ENCODE peak calls at places on chromosomes 16 and 17, in four cellular contexts. One of them, this sample, is unnamed.

GRCh38 chr16:84040823-84041391 is 1.7 kb downstream of the SLC38A8 start:
- DNase-seq in K562: no peak
- DNase-seq in H1: no peak
- DNase-seq in GM12878: no peak
- DNase-seq in this sample: peak

GRCh38 chr16:53219795-53220194 is 165.0 kb downstream of the CHD9 start:
- DNase-seq in H1: no peak
- DNase-seq in K562: no peak
- DNase-seq in GM12878: no peak
- DNase-seq in this sample: peak

GRCh38 chr16:88914750-88915368 is 48.4 kb upstream of the PABPN1L start:
- DNase-seq in GM12878: no peak
- DNase-seq in H1: no peak
- DNase-seq in K562: no peak
- DNase-seq in this sample: peak

GRCh38 chr17:7014995-7015586 is 2.7 kb downstream of the RNASEK start:
- DNase-seq in GM12878: peak
- DNase-seq in K562: no peak
- DNase-seq in H1: no peak
- DNase-seq in this sample: peak

GRCh38 chr17:38403491-38403890 is 24.8 kb upstream of the ARHGAP23 start:
- DNase-seq in GM12878: no peak
- DNase-seq in K562: no peak
- DNase-seq in H1: no peak
- DNase-seq in this sample: peak

GRCh38 chr17:10036511-10037061 is 131.5 kb upstream of the RCVRN start:
- DNase-seq in GM12878: no peak
- DNase-seq in H1: no peak
- DNase-seq in K562: no peak
- DNase-seq in this sample: no peak

GRCh38 chr16:13529193-13529982 is 390.6 kb upstream of the ERCC4 start:
- DNase-seq in K562: no peak
- DNase-seq in GM12878: no peak
- DNase-seq in H1: no peak
- DNase-seq in this sample: no peak

GRCh38 chr17:74502866-74503265 is 28.4 kb downstream of the CD300LB start:
- DNase-seq in K562: no peak
- DNase-seq in H1: no peak
- DNase-seq in GM12878: no peak
- DNase-seq in this sample: no peak

GRCh38 chr17:62637809-62638208 is 10.3 kb downstream of the MRC2 start:
- DNase-seq in H1: no peak
- DNase-seq in K562: peak
- DNase-seq in GM12878: no peak
- DNase-seq in this sample: no peak

GRCh38 chr16:70390774-70391173 is 44.1 kb downstream of the DDX19A start:
- DNase-seq in H1: no peak
- DNase-seq in GM12878: no peak
- DNase-seq in K562: no peak
- DNase-seq in this sample: no peak

GRCh38 chr17:20979792-20980083 is 63.1 kb downstream of the USP22 start:
- DNase-seq in K562: peak
- DNase-seq in H1: no peak
- DNase-seq in GM12878: no peak
- DNase-seq in this sample: no peak

GRCh38 chr17:75262112-75262606 is 480 bp downstream of the MRPS7 start:
- DNase-seq in GM12878: no peak
- DNase-seq in H1: no peak
- DNase-seq in K562: peak
- DNase-seq in this sample: no peak

GRCh38 chr16:30444231-30445148 is 1.2 kb downstream of the SEPHS2 start:
- DNase-seq in GM12878: no peak
- DNase-seq in K562: peak
- DNase-seq in H1: no peak
- DNase-seq in this sample: no peak

GRCh38 chr17:63442549-63443035 is 3.5 kb downstream of the CYB561 start:
- DNase-seq in K562: peak
- DNase-seq in GM12878: no peak
- DNase-seq in H1: no peak
- DNase-seq in this sample: no peak

GRCh38 chr16:29943846-29944669 is 17.8 kb upstream of the TMEM219 start:
- DNase-seq in GM12878: no peak
- DNase-seq in H1: no peak
- DNase-seq in K562: peak
- DNase-seq in this sample: peak

GRCh38 chr16:86452451-86452850 is 57.9 kb upstream of the FOXF1 start:
- DNase-seq in GM12878: no peak
- DNase-seq in H1: no peak
- DNase-seq in K562: no peak
- DNase-seq in this sample: peak

GRCh38 chr16:2074071-2074470 is 26.3 kb downstream of the TSC2 start:
- DNase-seq in H1: no peak
- DNase-seq in GM12878: no peak
- DNase-seq in K562: no peak
- DNase-seq in this sample: no peak

GRCh38 chr17:75346906-75347305 is 57.7 kb upstream of the SLC25A19 start:
- DNase-seq in H1: no peak
- DNase-seq in K562: peak
- DNase-seq in GM12878: no peak
- DNase-seq in this sample: peak

GRCh38 chr16:86567701-86568571 is 1.3 kb downstream of the FOXC2 start:
- DNase-seq in GM12878: no peak
- DNase-seq in H1: no peak
- DNase-seq in K562: no peak
- DNase-seq in this sample: peak

GRCh38 chr17:55496094-55496881 is 15.0 kb downstream of the SMIM36 start:
- DNase-seq in K562: peak
- DNase-seq in GM12878: no peak
- DNase-seq in H1: no peak
- DNase-seq in this sample: peak

GRCh38 chr16:28131210-28131609 is 67.7 kb upstream of the GSG1L start:
- DNase-seq in K562: no peak
- DNase-seq in GM12878: no peak
- DNase-seq in H1: no peak
- DNase-seq in this sample: no peak

DNA sequence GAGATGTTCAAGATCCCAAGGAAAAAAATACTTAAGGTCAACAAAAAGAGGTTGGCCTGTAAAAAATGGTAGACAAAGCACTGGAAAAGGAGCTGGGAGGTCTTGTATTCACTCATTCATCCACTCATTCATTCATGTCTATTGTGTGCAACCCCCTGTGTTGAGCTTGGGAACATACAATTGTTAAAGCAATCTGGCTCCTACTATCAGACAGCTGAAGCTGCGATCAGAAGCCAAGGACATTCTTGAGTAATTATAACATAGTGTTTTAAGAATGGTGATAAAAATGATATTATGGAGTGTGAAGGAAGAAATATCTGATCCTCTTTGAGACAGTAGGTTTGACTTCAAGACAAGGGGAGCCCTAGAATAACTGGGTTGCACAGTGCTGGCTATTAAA is 693.4 kb downstream of the TOX3 start:
- DNase-seq in H1: no peak
- DNase-seq in GM12878: no peak
- DNase-seq in K562: no peak
- DNase-seq in this sample: no peak
- TF ChIP-seq CHD1 in H1: no peak
- TF ChIP-seq CHD1 in GM12878: no peak
- TF ChIP-seq CHD1 in K562: no peak
- TF ChIP-seq CHD1 in this sample: no peak

GRCh38 chr17:57895382-57896060 is 45.7 kb upstream of the MRPS23 start:
- DNase-seq in GM12878: no peak
- DNase-seq in H1: no peak
- DNase-seq in K562: no peak
- DNase-seq in this sample: no peak
- TF ChIP-seq CHD1 in GM12878: no peak
- TF ChIP-seq CHD1 in H1: no peak
- TF ChIP-seq CHD1 in K562: no peak
- TF ChIP-seq CHD1 in this sample: no peak

DNA sequence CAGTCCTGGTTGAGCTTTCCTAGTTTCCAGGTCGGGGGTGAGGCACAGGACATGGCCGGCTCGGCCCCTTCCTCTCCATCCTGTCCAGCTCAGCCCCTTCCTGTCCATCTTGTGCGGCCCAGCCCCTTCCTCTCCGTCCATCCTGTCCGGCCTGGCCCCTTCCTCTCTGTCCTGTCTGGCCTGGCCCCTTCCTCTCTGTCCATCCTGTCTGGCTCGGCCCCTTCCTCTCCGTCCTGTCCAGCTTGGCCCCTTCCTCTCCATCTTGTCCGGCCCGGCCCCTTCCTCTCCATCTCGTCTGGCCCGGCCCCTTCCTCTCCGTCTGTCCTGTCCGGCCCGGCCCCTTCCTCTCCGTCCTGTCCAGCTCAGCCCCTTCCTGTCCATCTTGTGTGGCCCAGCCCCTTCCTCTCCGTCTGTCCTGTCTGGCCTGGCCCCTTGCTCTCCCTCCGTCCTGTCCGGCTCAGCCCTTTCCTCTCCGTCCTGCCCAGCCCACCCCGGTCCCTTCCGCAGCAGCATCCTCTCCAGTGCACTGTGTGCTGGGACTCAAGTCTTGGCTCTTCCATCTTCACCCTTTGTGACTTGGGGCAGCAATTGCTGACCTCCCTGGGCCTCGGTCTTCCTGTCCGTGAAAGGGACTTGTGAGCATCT is 5.5 kb upstream of the ZNF750 start:
- DNase-seq in GM12878: no peak
- DNase-seq in K562: no peak
- DNase-seq in H1: no peak
- DNase-seq in this sample: no peak
- TF ChIP-seq CHD1 in GM12878: no peak
- TF ChIP-seq CHD1 in K562: no peak
- TF ChIP-seq CHD1 in H1: no peak
- TF ChIP-seq CHD1 in this sample: no peak

DNA sequence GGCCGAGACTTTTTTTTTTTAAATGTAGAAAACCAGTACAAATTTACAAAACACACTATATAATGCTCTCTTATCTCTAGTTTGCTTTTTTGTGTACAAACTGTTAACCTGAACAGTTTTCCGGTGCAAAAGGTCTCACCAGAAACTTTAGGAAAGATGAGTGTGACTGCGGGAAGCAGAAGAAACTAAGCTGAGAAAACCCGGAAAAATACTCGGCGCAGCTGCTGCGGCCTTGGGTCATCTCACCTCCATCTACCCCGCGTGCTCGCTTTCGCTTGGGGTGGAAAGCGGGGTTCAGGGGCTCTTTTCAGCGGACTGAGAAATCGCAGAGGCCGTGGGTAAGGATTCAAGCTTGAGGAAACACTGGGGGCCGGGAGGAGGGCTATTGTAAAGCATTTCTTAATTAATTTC is 1.8 kb downstream of the SALL1 start:
- DNase-seq in GM12878: no peak
- DNase-seq in K562: no peak
- DNase-seq in H1: no peak
- DNase-seq in this sample: no peak
- TF ChIP-seq CHD1 in GM12878: no peak
- TF ChIP-seq CHD1 in K562: no peak
- TF ChIP-seq CHD1 in H1: no peak
- TF ChIP-seq CHD1 in this sample: no peak

GRCh38 chr16:68689921-68690320 is 44.8 kb downstream of the CDH3 start:
- DNase-seq in K562: no peak
- DNase-seq in GM12878: no peak
- DNase-seq in H1: no peak
- DNase-seq in this sample: no peak
- TF ChIP-seq CHD1 in K562: no peak
- TF ChIP-seq CHD1 in GM12878: no peak
- TF ChIP-seq CHD1 in H1: no peak
- TF ChIP-seq CHD1 in this sample: no peak

GRCh38 chr16:87677830-87678229 is 75.5 kb downstream of the JPH3 start:
- DNase-seq in GM12878: no peak
- DNase-seq in H1: no peak
- DNase-seq in K562: no peak
- DNase-seq in this sample: no peak

GRCh38 chr16:87680272-87680644 is 78.0 kb downstream of the JPH3 start:
- DNase-seq in K562: no peak
- DNase-seq in GM12878: no peak
- DNase-seq in H1: no peak
- DNase-seq in this sample: no peak

GRCh38 chr16:87679593-87680271 is 77.4 kb downstream of the JPH3 start:
- DNase-seq in H1: no peak
- DNase-seq in K562: no peak
- DNase-seq in GM12878: no peak
- DNase-seq in this sample: no peak

GRCh38 chr16:87681990-87682570 is 79.8 kb downstream of the JPH3 start:
- DNase-seq in K562: peak
- DNase-seq in H1: no peak
- DNase-seq in GM12878: no peak
- DNase-seq in this sample: peak

GRCh38 chr16:87678618-87679017 is 76.3 kb downstream of the JPH3 start:
- DNase-seq in GM12878: no peak
- DNase-seq in H1: no peak
- DNase-seq in K562: no peak
- DNase-seq in this sample: no peak
- TF ChIP-seq CHD1 in GM12878: no peak
- TF ChIP-seq CHD1 in H1: no peak
- TF ChIP-seq CHD1 in K562: no peak
- TF ChIP-seq CHD1 in this sample: no peak

DNA sequence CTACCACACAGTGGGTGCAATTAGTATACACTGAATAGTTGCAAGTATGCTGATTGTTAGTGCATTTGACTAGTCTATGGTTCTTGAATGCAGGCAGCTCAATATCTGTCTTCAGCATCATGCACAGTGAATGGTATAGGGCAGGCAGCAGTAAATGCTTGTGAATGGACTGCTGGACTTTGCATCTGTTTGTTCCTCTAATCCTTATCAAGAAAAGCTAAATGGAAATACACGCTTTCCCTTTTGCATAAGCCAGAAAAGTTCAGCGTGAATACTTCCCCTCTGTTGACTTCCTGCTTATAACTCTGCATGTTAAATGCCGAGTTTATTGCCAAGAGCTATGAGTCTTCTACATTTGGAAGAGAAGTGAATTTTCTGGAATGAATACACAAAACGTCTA is 127.8 kb upstream of the CPHXL start:
- DNase-seq in K562: no peak
- DNase-seq in H1: no peak
- DNase-seq in GM12878: no peak
- DNase-seq in this sample: no peak
- TF ChIP-seq CHD1 in K562: no peak
- TF ChIP-seq CHD1 in H1: no peak
- TF ChIP-seq CHD1 in GM12878: no peak
- TF ChIP-seq CHD1 in this sample: no peak

DNA sequence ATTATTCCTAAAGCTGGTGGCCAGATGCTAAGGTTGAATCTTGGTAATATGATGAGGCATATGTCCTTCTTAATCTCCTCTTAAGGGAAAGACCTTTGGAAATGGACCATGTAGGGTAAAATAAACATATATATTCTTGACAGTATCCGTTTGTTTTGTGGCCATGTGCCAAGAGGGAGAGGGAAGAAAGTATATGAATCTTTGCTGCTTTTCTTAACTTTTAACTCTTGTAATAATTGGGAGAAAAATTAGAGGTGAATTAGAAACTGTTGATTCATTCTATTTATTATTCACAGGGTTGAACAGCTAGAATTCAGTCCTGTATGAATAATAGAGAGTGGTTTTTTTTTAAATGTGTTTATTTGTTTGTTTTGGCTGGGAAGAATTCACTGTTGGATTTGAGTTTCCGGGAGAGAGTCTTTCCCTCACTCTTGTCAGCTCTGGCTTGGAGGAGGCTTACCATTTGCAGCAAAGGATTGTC is 31.6 kb downstream of the AATF start:
- DNase-seq in H1: no peak
- DNase-seq in GM12878: no peak
- DNase-seq in K562: peak
- DNase-seq in this sample: peak
- TF ChIP-seq CHD1 in H1: no peak
- TF ChIP-seq CHD1 in GM12878: no peak
- TF ChIP-seq CHD1 in K562: no peak
- TF ChIP-seq CHD1 in this sample: no peak